ENCODE peak calls at places on chromosomes 11 and 22, in five cellular contexts. F is RWPE1, L is brain microvascular endothelial cell, J is adrenal gland, M is bronchial epithelial cell. S is an unnamed sample.

GRCh38 chr22:47207846-47208554 is 445.6 kb downstream of the TBC1D22A start:
- DNase-seq in F (no peak), M (no peak), L (no peak), J (no peak), S (no peak)

GRCh38 chr11:33753304-33753703 is 17.1 kb upstream of the CD59 start:
- DNase-seq in J (no peak), L (peak), M (no peak), F (no peak), S (no peak)

GRCh38 chr22:39242809-39243442 is 1.9 kb downstream of the PDGFB start:
- DNase-seq in M (no peak), J (no peak), L (no peak), F (peak), S (peak)

GRCh38 chr11:10418950-10419310 is 36.1 kb upstream of the AMPD3 start:
- DNase-seq in M (no peak), L (no peak), F (no peak), J (no peak), S (no peak)

GRCh38 chr11:83566948-83567347 is 280.8 kb upstream of the CCDC90B start:
- DNase-seq in L (peak), J (no peak), M (peak), F (peak), S (no peak)

GRCh38 chr11:36594316-36594989 is at the start of gene IFTAP:
- DNase-seq in L (peak), F (peak), M (peak), J (peak), S (peak)

GRCh38 chr11:62713343-62713742 is 5.9 kb downstream of the GNG3 start:
- DNase-seq in F (no peak), J (peak), L (no peak), M (no peak), S (peak)

GRCh38 chr22:43109921-43110443 is 568 bp upstream of the BIK start:
- DNase-seq in J (no peak), M (no peak), F (no peak), L (no peak), S (no peak)

GRCh38 chr11:66267379-66268209 is 845 bp upstream of the RAB1B start:
- DNase-seq in L (peak), J (peak), F (peak), M (peak), S (peak)

GRCh38 chr11:66478823-66479740 is 1.2 kb upstream of the DPP3 start:
- DNase-seq in F (peak), J (peak), M (peak), L (peak), S (peak)

GRCh38 chr11:83641511-83641910 is 355.3 kb upstream of the CCDC90B start:
- DNase-seq in F (no peak), M (no peak), J (no peak), L (no peak), S (no peak)

GRCh38 chr11:128448981-128449713 is 138.2 kb downstream of the ETS1 start:
- DNase-seq in F (no peak), J (no peak), M (no peak), L (no peak), S (no peak)

GRCh38 chr11:13776134-13776815 is 107.8 kb downstream of the FAR1 start:
- DNase-seq in J (no peak), F (no peak), L (no peak), M (no peak), S (no peak)

GRCh38 chr11:13949876-13950275 is 12.6 kb upstream of the SPON1 start:
- DNase-seq in M (peak), F (no peak), J (no peak), L (no peak), S (no peak)

GRCh38 chr11:87820026-87820425 is 355.2 kb downstream of the RAB38 start:
- DNase-seq in J (no peak), L (no peak), F (no peak), M (no peak), S (no peak)

GRCh38 chr11:10771457-10771856 is 20.4 kb downstream of the CTR9 start:
- DNase-seq in J (no peak), L (no peak), F (no peak), M (no peak), S (no peak)

GRCh38 chr11:66230171-66230570 is 38.3 kb upstream of the RAB1B start:
- DNase-seq in M (no peak), J (no peak), L (no peak), F (no peak), S (no peak)

GRCh38 chr11:25992254-25992653 is 339.7 kb upstream of the ANO3 start:
- DNase-seq in M (no peak), F (no peak), J (no peak), L (no peak), S (no peak)

GRCh38 chr22:23511627-23512347 is 68.3 kb downstream of the IGLL1 start:
- DNase-seq in F (no peak), J (no peak), L (no peak), M (no peak), S (no peak)
- TF ChIP-seq CTCF in F (no peak), J (no peak), L (no peak), M (no peak), S (no peak)

DNA sequence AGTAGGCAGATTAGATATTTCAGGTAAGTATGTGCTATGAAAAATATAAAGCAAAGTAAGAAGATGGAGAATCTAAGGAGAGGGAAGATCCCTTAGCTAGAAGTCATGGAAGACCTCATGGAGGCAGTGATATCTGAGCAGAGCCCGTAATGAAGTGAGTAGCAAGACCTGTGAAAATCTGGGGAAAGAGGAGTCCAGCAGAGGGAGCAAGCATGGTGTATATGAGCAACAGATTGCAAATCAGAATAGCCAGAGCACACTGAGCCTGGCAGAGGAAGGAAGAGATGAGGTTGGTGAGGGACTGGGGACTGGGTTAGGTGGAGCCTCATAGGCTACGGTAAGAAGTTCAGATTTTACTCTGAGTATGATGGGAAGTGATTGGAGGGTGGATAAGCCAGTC is 9.4 kb downstream of the LHFPL7 start:
- DNase-seq in M (peak), L (peak), J (no peak), F (no peak), S (peak)
- TF ChIP-seq CTCF in M (peak), L (peak), J (no peak), F (peak), S (peak)

DNA sequence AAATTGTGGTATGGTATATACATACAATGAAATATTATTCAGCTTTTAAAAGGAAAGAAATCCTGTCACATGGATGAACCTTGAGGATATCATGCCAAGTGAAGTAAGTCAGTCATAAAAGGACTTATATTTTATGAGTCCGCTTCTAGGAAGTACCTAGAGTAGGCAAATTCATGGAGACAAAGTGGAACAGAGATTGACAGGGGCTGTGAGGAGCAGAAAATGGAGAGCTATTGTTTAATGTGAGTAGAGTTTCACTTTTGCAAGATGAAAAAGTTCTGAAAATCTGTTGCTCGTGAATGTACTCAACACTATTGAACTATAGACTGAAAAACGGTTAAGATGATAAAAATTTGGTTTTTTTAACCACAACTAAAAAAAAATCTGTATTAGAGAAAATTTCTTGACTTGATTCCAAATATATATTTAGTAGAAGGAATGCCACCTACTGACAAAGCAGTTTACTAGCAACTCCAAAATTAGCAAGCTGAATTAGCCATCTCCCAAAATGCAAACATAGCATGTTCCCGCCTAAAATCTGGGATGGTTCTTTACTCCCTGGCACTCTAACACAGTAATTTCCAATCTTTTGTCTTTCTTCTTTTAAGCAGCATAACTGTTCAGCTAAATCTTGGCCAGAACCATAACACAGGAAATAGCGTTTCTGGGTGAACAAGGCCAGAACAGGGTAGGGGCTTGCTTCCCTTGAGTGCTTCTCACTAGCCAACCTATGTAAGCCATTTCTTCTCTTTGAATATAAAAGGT is 1.5 kb downstream of the UFD1 start:
- DNase-seq in L (no peak), M (no peak), J (no peak), F (no peak), S (no peak)
- TF ChIP-seq CTCF in L (no peak), M (no peak), J (peak), F (peak), S (no peak)

GRCh38 chr11:133898031-133898769 is 52.9 kb upstream of the SPATA19 start:
- DNase-seq in M (no peak), L (no peak), J (no peak), F (no peak), S (no peak)
- TF ChIP-seq CTCF in M (no peak), L (no peak), J (no peak), F (no peak), S (no peak)

GRCh38 chr11:86218125-86219081 is 26.1 kb upstream of the EED start:
- DNase-seq in L (peak), F (peak), M (peak), J (peak), S (peak)
- TF ChIP-seq CTCF in L (peak), F (peak), M (peak), J (peak), S (peak)